ENCODE peak calls at places on chromosomes 3 and 15, in six cellular contexts. B is mesenchymal stem cell, W is H1, X is IMR-90, D is trophoblast cell, U is H9. F is an unnamed sample. For H3K4me1, the result is how much of the 10 kb centered on the place peaks cover.

GRCh38 chr3:71348001-71348632 is 235.4 kb downstream of the FOXP1 start:
- DNase-seq in U (no peak), B (no peak), D (no peak), X (no peak), W (no peak), F (no peak)

GRCh38 chr3:41318520-41318919 is 119.2 kb downstream of the CTNNB1 start:
- DNase-seq in D (no peak), U (no peak), X (peak), W (no peak), B (peak), F (no peak)

GRCh38 chr3:15601046-15601398 is 347 bp downstream of the HACL1 start:
- DNase-seq in X (peak), B (no peak), W (no peak), U (no peak), D (no peak), F (no peak)

GRCh38 chr3:60920519-60920918 is 330.7 kb downstream of the FHIT start:
- DNase-seq in U (no peak), X (no peak), W (no peak), B (no peak), D (no peak), F (no peak)

GRCh38 chr3:164539215-164539614 is 539.1 kb downstream of the SI start:
- DNase-seq in W (no peak), X (no peak), U (no peak), B (no peak), D (no peak), F (no peak)

GRCh38 chr3:113746069-113746954 is at the start of gene NAA50:
- DNase-seq in W (peak), B (peak), D (peak), X (peak), U (peak), F (peak)

GRCh38 chr15:65761210-65761926 is 30.7 kb downstream of the DENND4A start:
- DNase-seq in D (no peak), U (no peak), X (no peak), B (no peak), W (no peak), F (no peak)

GRCh38 chr3:196537319-196537984 is 22.3 kb upstream of the SMCO1 start:
- DNase-seq in U (no peak), X (peak), D (peak), B (no peak), W (no peak), F (peak)

GRCh38 chr15:99416191-99417188 is 149.3 kb upstream of the MEF2A start:
- DNase-seq in D (no peak), X (no peak), B (no peak), W (no peak), U (peak), F (no peak)

GRCh38 chr3:52067046-52067445 is 10.7 kb upstream of the DUSP7 start:
- DNase-seq in B (no peak), X (no peak), D (no peak), W (no peak), U (no peak), F (no peak)

GRCh38 chr3:48558446-48559134 is 2.0 kb upstream of the PFKFB4 start:
- DNase-seq in W (no peak), D (peak), B (no peak), X (no peak), U (no peak), F (no peak)

GRCh38 chr3:40939113-40940070 is 259.9 kb upstream of the CTNNB1 start:
- DNase-seq in W (no peak), B (peak), U (no peak), X (no peak), D (peak), F (no peak)

GRCh38 chr15:77857419-77857818 is 220.1 kb downstream of the TBC1D2B start:
- DNase-seq in W (no peak), D (no peak), X (no peak), B (no peak), U (peak), F (no peak)

GRCh38 chr3:119637679-119638525 is 22.5 kb downstream of the POPDC2 start:
- DNase-seq in U (no peak), B (peak), X (peak), D (peak), W (no peak), F (no peak)

GRCh38 chr3:105927720-105928119 is 58.9 kb upstream of the CBLB start:
- DNase-seq in U (no peak), W (no peak), B (no peak), X (no peak), D (no peak), F (no peak)

GRCh38 chr3:194867270-194867983 is 181.7 kb downstream of the FAM43A start:
- DNase-seq in W (no peak), D (no peak), X (no peak), B (peak), U (no peak), F (no peak)

GRCh38 chr3:15632212-15632580 is 30.7 kb downstream of the BTD start:
- DNase-seq in B (no peak), W (no peak), U (no peak), X (no peak), D (no peak), F (no peak)

GRCh38 chr3:44175070-44175469 is 66.6 kb upstream of the TOPAZ1 start:
- DNase-seq in U (no peak), W (no peak), D (no peak), X (no peak), B (no peak), F (no peak)

GRCh38 chr15:85120351-85121113 is 138.9 kb downstream of the PDE8A start:
- DNase-seq in D (no peak), X (no peak), B (no peak), W (no peak), U (no peak), F (no peak)

GRCh38 chr3:59783468-59783988 is 733.7 kb upstream of the CFAP20DC start:
- DNase-seq in W (no peak), B (no peak), D (no peak), U (no peak), X (no peak), F (no peak)

GRCh38 chr15:58078591-58078990 is 13.1 kb upstream of the ALDH1A2 start:
- DNase-seq in X (no peak), B (no peak), W (no peak), D (no peak), U (no peak), F (no peak)

GRCh38 chr3:71662056-71662455 is 63.1 kb downstream of the EIF4E3 start:
- DNase-seq in W (no peak), U (no peak), D (no peak), B (no peak), X (no peak), F (no peak)

GRCh38 chr3:195755391-195755790 is 34.6 kb downstream of the MUC20 start:
- DNase-seq in B (no peak), U (no peak), X (no peak), W (no peak), D (no peak), F (no peak)

GRCh38 chr3:114363554-114364202 is 69.8 kb downstream of the TIGIT start:
- DNase-seq in W (no peak), X (peak), D (no peak), B (peak), U (no peak), F (no peak)

GRCh38 chr3:107846282-107846852 is 244.5 kb downstream of the CD47 start:
- DNase-seq in X (peak), U (peak), B (peak), D (peak), W (peak), F (peak)

GRCh38 chr3:79297242-79297641 is 470.6 kb downstream of the ROBO1 start:
- DNase-seq in W (no peak), D (no peak), B (peak), U (no peak), X (peak), F (no peak)

GRCh38 chr3:142213298-142213697 is 12.1 kb downstream of the GK5 start:
- DNase-seq in B (no peak), X (no peak), D (no peak), W (no peak), U (no peak), F (no peak)

GRCh38 chr3:142210144-142210543 is 15.2 kb downstream of the GK5 start:
- DNase-seq in X (no peak), B (peak), W (no peak), U (no peak), D (no peak), F (no peak)

GRCh38 chr3:142210608-142211007 is 14.8 kb downstream of the GK5 start:
- DNase-seq in D (no peak), X (no peak), U (no peak), W (no peak), B (peak), F (no peak)

GRCh38 chr3:142209655-142210054 is 15.7 kb downstream of the GK5 start:
- DNase-seq in W (no peak), U (no peak), B (peak), D (no peak), X (peak), F (no peak)

DNA sequence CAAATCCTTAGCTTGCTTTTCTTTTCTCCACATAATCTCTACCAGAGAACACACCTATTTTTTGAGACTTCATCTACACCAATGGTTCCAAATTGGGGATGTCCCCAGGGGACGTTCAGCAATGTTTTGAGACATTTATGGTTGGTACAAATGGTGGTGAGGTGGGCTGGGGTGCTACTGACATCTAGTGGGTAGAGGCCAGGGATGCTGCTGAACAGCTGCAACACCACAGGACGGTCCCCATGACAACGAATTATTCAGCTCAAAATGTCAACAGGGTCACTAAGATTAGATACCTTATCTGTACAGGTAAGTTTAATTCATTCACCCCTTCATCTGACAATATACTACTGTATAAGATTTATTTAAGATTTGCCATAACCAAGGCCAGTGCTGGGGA is 14.4 kb downstream of the GK5 start:
- DNase-seq in W (no peak), D (no peak), X (no peak), U (peak), B (peak), F (no peak)
- H4K91ac ChIP-seq in W (no peak), D (no peak), X (no peak), U (no peak), B (no peak), F (no peak)

GRCh38 chr3:170735821-170736220 is 134.2 kb downstream of the RPL22L1 start:
- DNase-seq in X (no peak), B (no peak), U (no peak), D (no peak), W (no peak), F (no peak)

GRCh38 chr3:170739410-170739809 is 130.6 kb downstream of the RPL22L1 start:
- DNase-seq in B (no peak), D (no peak), X (no peak), U (no peak), W (no peak), F (no peak)

GRCh38 chr3:170740285-170740684 is 129.7 kb downstream of the RPL22L1 start:
- DNase-seq in W (no peak), D (no peak), U (no peak), B (no peak), X (no peak), F (no peak)

GRCh38 chr3:170738756-170739155 is 131.2 kb downstream of the RPL22L1 start:
- DNase-seq in U (no peak), D (no peak), W (no peak), X (no peak), B (no peak), F (no peak)

GRCh38 chr3:170737763-170738162 is 132.2 kb downstream of the RPL22L1 start:
- DNase-seq in W (no peak), D (no peak), U (no peak), B (no peak), X (no peak), F (no peak)
- H3K4me1 ChIP-seq in W (under half), D (under half), U (under half), B (under half), X (under half), F (under half)

DNA sequence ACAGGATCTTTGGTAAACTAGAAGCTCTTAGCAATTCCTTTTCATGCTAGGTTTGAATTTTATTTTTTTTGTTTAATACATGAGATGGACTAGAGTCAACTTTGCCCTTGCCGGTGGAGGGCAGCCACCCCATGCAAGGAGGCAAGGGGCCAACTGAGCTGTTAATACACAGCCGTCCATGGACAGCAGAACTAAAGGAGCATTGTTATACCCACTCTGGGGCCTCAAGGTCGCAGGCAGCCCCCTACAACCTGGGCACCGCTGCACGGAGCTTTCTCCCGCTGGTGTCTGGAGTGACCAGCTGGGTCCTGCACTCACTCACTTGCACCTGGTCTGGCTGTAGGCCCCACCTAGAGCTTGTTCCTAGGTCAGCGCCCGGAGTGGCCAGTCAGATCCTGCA is 47.9 kb upstream of the ACKR4 start:
- DNase-seq in B (no peak), U (no peak), D (no peak), X (no peak), W (no peak), F (no peak)
- H4K91ac ChIP-seq in B (no peak), U (no peak), D (no peak), X (no peak), W (no peak), F (no peak)

GRCh38 chr3:128455786-128456748 is 10.6 kb downstream of the DNAJB8 start:
- DNase-seq in U (no peak), X (no peak), W (no peak), D (no peak), B (no peak), F (no peak)

GRCh38 chr3:128456776-128457715 is 9.6 kb downstream of the DNAJB8 start:
- DNase-seq in D (no peak), X (no peak), U (no peak), W (no peak), B (no peak), F (no peak)

GRCh38 chr3:128459451-128459820 is 7.3 kb downstream of the DNAJB8 start:
- DNase-seq in D (no peak), X (no peak), U (no peak), B (no peak), W (no peak), F (no peak)

GRCh38 chr3:128457918-128458317 is 8.8 kb downstream of the DNAJB8 start:
- DNase-seq in W (no peak), B (no peak), D (no peak), X (no peak), U (no peak), F (no peak)

DNA sequence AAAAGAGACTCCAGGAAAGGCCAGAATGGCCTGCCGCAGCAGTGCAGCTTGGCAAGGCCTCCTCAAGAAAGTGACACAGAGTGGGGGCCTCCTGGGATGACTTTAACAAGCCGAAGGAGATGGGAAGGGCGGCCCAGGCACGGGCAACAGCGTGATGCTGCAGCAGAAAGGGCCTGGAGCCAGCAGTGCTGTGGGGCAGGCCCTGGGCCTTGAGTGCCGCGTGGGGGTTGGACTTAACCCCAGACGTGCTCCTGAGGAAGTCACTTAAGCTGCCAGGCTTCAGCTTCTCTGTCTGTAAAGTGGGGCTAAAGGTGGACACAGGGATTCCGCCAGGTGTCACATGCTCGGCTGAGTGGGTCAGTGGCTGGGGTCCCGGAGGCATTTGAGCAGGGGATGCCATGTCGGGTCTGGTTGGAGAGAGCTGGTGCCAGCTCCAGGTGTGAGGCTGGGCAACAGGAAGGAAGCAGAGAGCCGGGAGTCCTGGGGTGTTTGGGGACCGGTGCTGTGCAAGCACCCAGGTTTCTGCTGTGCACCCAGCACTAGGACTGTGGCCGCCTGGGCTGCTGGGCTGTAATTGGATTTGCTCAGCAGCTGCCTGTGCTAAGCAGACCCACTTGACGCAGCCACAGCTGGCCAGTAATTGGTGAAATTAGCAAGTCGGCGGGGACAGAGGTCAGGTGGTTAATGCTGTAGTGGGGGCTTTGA is 7.8 kb downstream of the DNAJB8 start:
- DNase-seq in X (no peak), U (no peak), D (no peak), W (no peak), B (no peak), F (no peak)
- H3K4me1 ChIP-seq in X (under half), U (under half), D (under half), W (under half), B (under half), F (under half)

DNA sequence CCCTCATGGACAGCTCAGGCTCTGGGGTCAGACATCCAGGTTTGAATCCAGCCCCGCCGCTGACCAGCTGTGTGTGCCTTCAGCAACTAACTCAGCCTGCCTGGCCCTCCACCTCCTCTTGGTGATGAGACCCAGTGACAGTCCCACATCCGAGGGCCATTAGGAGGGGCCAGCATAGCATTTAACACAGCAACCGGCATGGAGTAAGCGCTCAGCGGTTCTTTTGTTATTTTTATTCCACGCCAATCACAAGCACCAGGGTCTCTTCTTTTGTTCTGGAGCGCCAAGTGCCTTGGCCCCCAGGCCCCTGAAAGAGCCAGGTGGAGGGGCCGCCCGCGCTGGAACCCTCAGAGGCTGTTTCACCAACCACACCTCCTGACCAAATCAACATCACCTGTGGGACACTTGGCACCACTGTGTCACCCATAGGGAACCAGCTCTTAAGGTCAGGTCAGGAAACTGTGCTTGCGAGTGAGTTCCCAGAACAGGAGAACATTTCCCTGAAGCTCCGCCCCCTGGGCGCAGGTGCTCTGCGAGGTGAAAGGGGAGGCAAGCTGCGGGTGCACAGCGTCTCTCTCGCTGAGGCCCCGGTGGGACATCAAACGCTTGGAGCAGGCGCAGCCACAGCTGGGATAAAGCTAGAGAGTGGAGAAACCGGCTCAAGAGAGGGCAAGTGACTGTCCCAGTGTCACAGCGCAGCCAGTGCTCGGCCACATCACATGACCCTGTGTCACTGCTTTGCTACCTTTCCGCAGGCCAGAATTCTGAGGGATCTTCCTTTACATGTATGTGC is 311.3 kb downstream of the UACA start:
- DNase-seq in X (no peak), W (no peak), B (no peak), D (peak), U (peak), F (no peak)
- H4K91ac ChIP-seq in X (no peak), W (no peak), B (no peak), D (no peak), U (no peak), F (no peak)

GRCh38 chr3:129557737-129558037 is 14.7 kb downstream of the H1-8 start:
- DNase-seq in U (no peak), X (no peak), B (no peak), D (no peak), W (no peak), F (no peak)
- H3K4me1 ChIP-seq in U (under half), X (under half), B (half or more), D (under half), W (under half), F (under half)

F was measured in neuronal stem cell.